ENCODE peak calls at places on chromosomes 7 and 10, in ten cellular contexts. E is IMR-90, P is upper lobe of right lung, F is brain microvascular endothelial cell, I is Peyer's patch, W is left lung, O is gastrocnemius medialis, T is right lobe of liver, X is stomach, J is breast epithelium. K is an unnamed sample. For H3K27me3, the result is how much of the 10 kb centered on the place peaks cover.

GRCh38 chr10:73874267-73875138 is at the start of gene CAMK2G:
- DNase-seq in E (peak), P (peak), F (peak), I (peak), W (peak), O (peak), T (peak), X (peak), J (peak), K (peak)

GRCh38 chr7:120926943-120927346 is 23.6 kb upstream of the ING3 start:
- DNase-seq in E (no peak), P (no peak), F (no peak), I (no peak), W (no peak), O (no peak), T (no peak), X (no peak), J (no peak), K (peak)

GRCh38 chr7:12062062-12062461 is 149.0 kb upstream of the TMEM106B start:
- DNase-seq in E (no peak), P (no peak), F (no peak), I (no peak), W (no peak), O (no peak), T (no peak), X (no peak), J (no peak), K (peak)

GRCh38 chr7:23863209-23863798 is 153.3 kb downstream of the STK31 start:
- DNase-seq in E (peak), P (no peak), F (peak), I (no peak), W (no peak), O (no peak), T (no peak), X (no peak), J (no peak), K (peak)

GRCh38 chr7:105130580-105130979 is 116.6 kb downstream of the KMT2E start:
- DNase-seq in E (no peak), P (no peak), F (no peak), I (no peak), W (no peak), O (no peak), T (no peak), X (no peak), J (no peak), K (no peak)

GRCh38 chr10:1643911-1644810 is 93.2 kb downstream of the ADARB2 start:
- DNase-seq in E (no peak), P (no peak), F (no peak), I (no peak), W (no peak), O (no peak), T (no peak), X (no peak), J (peak), K (no peak)

GRCh38 chr10:19929466-19930140 is 113.4 kb downstream of the PLXDC2 start:
- DNase-seq in E (peak), P (no peak), F (peak), I (no peak), W (no peak), O (no peak), T (no peak), X (no peak), J (no peak), K (no peak)

GRCh38 chr10:78512205-78512550 is 478.5 kb downstream of the RPS24 start:
- DNase-seq in E (no peak), P (no peak), F (no peak), I (no peak), W (no peak), O (no peak), T (no peak), X (no peak), J (no peak), K (no peak)

GRCh38 chr10:42874713-42875387 is 92.3 kb downstream of the BMS1 start:
- DNase-seq in E (no peak), P (no peak), F (no peak), I (no peak), W (no peak), O (no peak), T (no peak), X (no peak), J (no peak), K (no peak)

GRCh38 chr10:29056729-29057128 is 232.1 kb upstream of the LYZL1 start:
- DNase-seq in E (no peak), P (no peak), F (no peak), I (no peak), W (no peak), O (no peak), T (no peak), X (no peak), J (no peak), K (peak)

GRCh38 chr7:29471444-29472138 is 92.0 kb upstream of the PRR15 start:
- DNase-seq in E (no peak), P (no peak), F (no peak), I (peak), W (no peak), O (no peak), T (no peak), X (no peak), J (no peak), K (peak)

GRCh38 chr10:100882681-100883321 is 30.0 kb upstream of the SLF2 start:
- DNase-seq in E (peak), P (peak), F (peak), I (no peak), W (no peak), O (no peak), T (peak), X (no peak), J (peak), K (peak)

GRCh38 chr10:33117816-33118215 is 159.8 kb upstream of the ITGB1 start:
- DNase-seq in E (no peak), P (peak), F (no peak), I (no peak), W (peak), O (no peak), T (no peak), X (no peak), J (no peak), K (no peak)

GRCh38 chr10:71766717-71767419 is 6.5 kb downstream of the VSIR start:
- DNase-seq in E (peak), P (peak), F (peak), I (peak), W (peak), O (no peak), T (no peak), X (peak), J (no peak), K (peak)

GRCh38 chr7:100407285-100408180 is 21.0 kb downstream of the ZCWPW1 start:
- DNase-seq in E (peak), P (no peak), F (peak), I (no peak), W (no peak), O (no peak), T (no peak), X (no peak), J (no peak), K (peak)

GRCh38 chr7:18426564-18427226 is 68.9 kb upstream of the HDAC9 start:
- DNase-seq in E (peak), P (no peak), F (no peak), I (no peak), W (no peak), O (no peak), T (no peak), X (no peak), J (no peak), K (no peak)

GRCh38 chr10:113897693-113898618 is 43.5 kb downstream of the NHLRC2 start:
- DNase-seq in E (no peak), P (no peak), F (peak), I (no peak), W (no peak), O (no peak), T (no peak), X (no peak), J (no peak), K (no peak)

GRCh38 chr10:43396928-43397624 is 11.9 kb downstream of the HNRNPF start:
- DNase-seq in E (peak), P (peak), F (peak), I (peak), W (peak), O (peak), T (peak), X (peak), J (peak), K (no peak)

GRCh38 chr10:110646417-110647135 is 2.4 kb downstream of the RBM20 start:
- DNase-seq in E (no peak), P (no peak), F (no peak), I (no peak), W (no peak), O (no peak), T (no peak), X (no peak), J (no peak), K (peak)

GRCh38 chr10:110649652-110650264 is 5.6 kb downstream of the RBM20 start:
- DNase-seq in E (no peak), P (no peak), F (no peak), I (no peak), W (no peak), O (no peak), T (no peak), X (no peak), J (no peak), K (peak)

GRCh38 chr10:110644598-110645462 is 694 bp downstream of the RBM20 start:
- DNase-seq in E (no peak), P (no peak), F (no peak), I (no peak), W (no peak), O (no peak), T (no peak), X (no peak), J (no peak), K (peak)

GRCh38 chr10:110648743-110649651 is 4.9 kb downstream of the RBM20 start:
- DNase-seq in E (peak), P (no peak), F (peak), I (no peak), W (no peak), O (no peak), T (no peak), X (no peak), J (no peak), K (peak)

GRCh38 chr10:110647136-110647430 is 2.9 kb downstream of the RBM20 start:
- DNase-seq in E (peak), P (no peak), F (no peak), I (no peak), W (no peak), O (no peak), T (no peak), X (no peak), J (no peak), K (no peak)
- H3K27me3 ChIP-seq in E (under half), P (half or more), F (under half), I (under half), W (half or more), O (under half), T (under half), X (under half), J (under half), K (under half)

GRCh38 chr10:8402469-8403074 is 348.1 kb downstream of the GATA3 start:
- DNase-seq in E (no peak), P (no peak), F (no peak), I (no peak), W (no peak), O (no peak), T (no peak), X (no peak), J (no peak), K (no peak)
- H3K27ac ChIP-seq in E (no peak), P (no peak), F (no peak), I (no peak), W (no peak), O (no peak), T (no peak), X (no peak), J (peak), K (no peak)

DNA sequence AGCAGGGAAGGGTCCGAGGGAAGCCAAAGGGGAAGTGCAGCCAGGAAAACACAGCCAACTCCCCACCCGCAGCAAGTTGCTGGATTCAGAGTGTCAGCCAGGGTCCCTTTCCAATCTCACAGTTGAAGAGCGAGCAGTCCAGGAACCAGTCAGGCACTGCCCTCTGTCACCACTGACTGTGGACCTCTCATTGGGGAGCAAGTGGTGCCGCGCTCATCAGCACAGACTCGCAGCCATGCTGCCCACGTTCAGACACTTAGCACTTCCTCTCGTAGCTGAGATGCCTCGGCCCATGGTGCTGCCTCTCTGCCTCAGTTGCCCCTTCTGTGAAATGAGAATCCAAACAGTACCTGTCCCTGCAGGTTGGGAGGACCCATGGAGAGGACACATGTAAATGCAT is 123.6 kb upstream of the CHST15 start:
- DNase-seq in E (no peak), P (no peak), F (no peak), I (no peak), W (no peak), O (no peak), T (peak), X (no peak), J (no peak), K (no peak)
- H3K27me3 ChIP-seq in E (under half), P (under half), F (under half), I (under half), W (under half), O (under half), T (under half), X (under half), J (under half), K (under half)

DNA sequence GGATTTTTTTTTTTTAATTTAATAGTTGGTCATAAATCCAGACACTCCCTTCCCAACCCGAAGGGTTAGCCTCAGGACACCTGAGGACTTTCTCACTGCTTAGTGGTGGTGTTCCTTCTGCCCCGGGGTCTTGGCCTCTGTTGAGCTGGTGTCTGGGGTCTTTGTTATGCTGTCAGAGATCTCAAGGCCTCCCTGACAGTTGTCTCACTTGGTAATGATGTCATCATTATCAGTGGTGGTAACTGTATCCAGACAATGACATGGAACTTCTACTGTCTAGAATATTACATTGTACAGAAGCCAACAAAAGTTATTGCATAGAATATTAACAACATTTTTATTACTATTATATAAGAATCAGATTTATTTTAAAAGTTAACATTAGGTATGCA is 32.9 kb downstream of the PPP2R2D start:
- DNase-seq in E (no peak), P (no peak), F (no peak), I (no peak), W (no peak), O (no peak), T (no peak), X (no peak), J (no peak), K (no peak)
- H3K27ac ChIP-seq in E (no peak), P (no peak), F (no peak), I (no peak), W (no peak), O (peak), T (no peak), X (no peak), J (no peak), K (no peak)